ENCODE peak calls at places on chromosomes 16 and 17, in ten cellular contexts. K is globus pallidus; S is kidney glomerular epithelial cell; V is stimulated activated CD4-positive, alpha-beta T cell treated with anti-CD3 and anti-CD28 coated beads, Interleukin-1b, Interleukin-23, amount 100 ng/mL, for 24 hours; H is renal cortical epithelial cell; O is activated CD4-positive, alpha-beta T cell treated with anti-CD3 and anti-CD28 coated beads, Interleukin-2, amount 10 ng/mL, durations not matched to agents 7 days and 5 days; B is H54; A is left ventricle myocardium superior; P is glomerular endothelial cell; M is dorsolateral prefrontal cortex. U is an unnamed sample.

GRCh38 chr17:46182961-46183360 is 10.3 kb downstream of the KANSL1 start:
- DNase-seq in M (no peak), K (no peak), H (no peak), S (no peak), P (no peak), V (no peak), A (no peak), B (no peak), O (no peak), U (no peak)

GRCh38 chr17:62109378-62109902 is 44.4 kb upstream of the MED13 start:
- DNase-seq in O (peak), S (peak), M (no peak), H (peak), B (peak), K (no peak), V (no peak), P (no peak), A (peak), U (peak)

GRCh38 chr17:79843917-79844815 is 4.9 kb upstream of the CBX4 start:
- DNase-seq in H (no peak), P (no peak), O (no peak), K (peak), M (no peak), S (no peak), V (no peak), A (peak), B (peak), U (no peak)

GRCh38 chr17:35775583-35775982 is 14.9 kb downstream of the C17orf50 start:
- DNase-seq in O (no peak), P (no peak), A (no peak), M (no peak), H (no peak), K (no peak), B (no peak), S (no peak), V (no peak), U (no peak)

GRCh38 chr16:25012525-25012991 is 2.6 kb downstream of the ARHGAP17 start:
- DNase-seq in S (no peak), M (no peak), V (no peak), H (peak), K (no peak), A (no peak), O (no peak), P (no peak), B (no peak), U (no peak)

GRCh38 chr17:19727466-19728113 is 11.2 kb upstream of the SLC47A2 start:
- DNase-seq in H (peak), S (no peak), V (no peak), A (peak), P (no peak), B (no peak), O (no peak), M (peak), K (peak), U (no peak)

GRCh38 chr16:57959121-57959520 is 11.8 kb downstream of the CNGB1 start:
- DNase-seq in S (no peak), P (no peak), B (no peak), A (no peak), V (no peak), H (peak), K (no peak), M (no peak), O (no peak), U (no peak)

GRCh38 chr17:67617304-67617899 is 100.3 kb upstream of the NOL11 start:
- DNase-seq in H (no peak), K (no peak), P (no peak), M (no peak), O (no peak), A (no peak), B (no peak), V (no peak), S (no peak), U (no peak)

GRCh38 chr17:21303441-21304065 is 19.0 kb downstream of the MAP2K3 start:
- DNase-seq in B (no peak), A (peak), M (no peak), S (no peak), K (no peak), O (no peak), H (no peak), P (no peak), V (no peak), U (no peak)

GRCh38 chr17:74118504-74118903 is 85.0 kb upstream of the RPL38 start:
- DNase-seq in K (no peak), O (no peak), V (no peak), H (no peak), M (no peak), A (no peak), S (no peak), P (no peak), B (no peak), U (no peak)

GRCh38 chr17:2192367-2193028 is 111.1 kb downstream of the SMG6 start:
- DNase-seq in B (peak), M (no peak), S (peak), K (no peak), P (no peak), V (peak), O (peak), H (peak), A (no peak), U (no peak)

GRCh38 chr16:1073566-1074378 is 1.2 kb downstream of the SSTR5 start:
- DNase-seq in H (no peak), O (no peak), P (no peak), K (no peak), V (no peak), M (no peak), B (no peak), S (no peak), A (peak), U (no peak)

GRCh38 chr17:55421179-55421934 is at the start of gene MMD:
- DNase-seq in H (no peak), P (no peak), V (no peak), S (peak), B (peak), A (no peak), O (no peak), M (no peak), K (peak), U (no peak)

GRCh38 chr17:76540381-76541300 is 797 bp downstream of the PRCD start:
- DNase-seq in V (no peak), B (peak), A (peak), K (peak), P (no peak), H (peak), S (peak), M (peak), O (peak), U (peak)

GRCh38 chr16:28866454-28866804 is 2.8 kb downstream of the SH2B1 start:
- DNase-seq in O (no peak), V (no peak), B (no peak), M (no peak), S (no peak), P (no peak), A (no peak), H (no peak), K (no peak), U (no peak)

GRCh38 chr17:73715714-73716113 is 71.5 kb upstream of the SDK2 start:
- DNase-seq in K (no peak), O (no peak), B (no peak), A (no peak), H (no peak), S (no peak), V (no peak), P (no peak), M (no peak), U (no peak)